ENCODE peak calls at places on chromosome 17, in ten cellular contexts. K is esophagus squamous epithelium; S is naive thymus-derived CD4-positive, alpha-beta T cell; V is fibroblast of lung; B is Peyer's patch; C is brain microvascular endothelial cell; M is lung; D is ascending aorta; G is gastrocnemius medialis; P is ovary. U is an unnamed sample.

GRCh38 chr17:35291802-35292201 is 48.9 kb downstream of the SLFN5 start:
- DNase-seq in P (no peak), M (no peak), D (no peak), C (peak; percentile 59), G (no peak), B (no peak), S (no peak), V (peak; percentile 6), K (no peak), U (peak; percentile 54)

GRCh38 chr17:64969046-64969501 is 49.8 kb upstream of the LRRC37A3 start:
- DNase-seq in P (no peak), G (no peak), K (no peak), S (no peak), C (no peak), M (no peak), D (no peak), V (no peak), B (no peak), U (no peak)

GRCh38 chr17:71284032-71284755 is 836.6 kb upstream of the SOX9 start:
- DNase-seq in G (no peak), S (no peak), M (no peak), V (peak; percentile 22), B (no peak), K (no peak), C (no peak), P (no peak), D (no peak), U (no peak)

GRCh38 chr17:39332092-39332491 is 69.3 kb downstream of the FBXL20 start:
- DNase-seq in P (no peak), M (no peak), C (no peak), D (no peak), G (no peak), S (no peak), V (no peak), K (no peak), B (no peak), U (no peak)

GRCh38 chr17:607341-608060 is 107.1 kb downstream of the VPS53 start:
- DNase-seq in D (no peak), G (no peak), V (no peak), K (no peak), C (no peak), P (no peak), S (no peak), B (no peak), M (no peak), U (no peak)

GRCh38 chr17:27630607-27631408 is at the start of gene LGALS9:
- DNase-seq in M (peak; percentile 41), K (no peak), C (peak; percentile 32), B (peak; percentile 76), P (no peak), S (no peak), D (no peak), G (peak; percentile 21), V (peak; percentile 56), U (peak; percentile 8)

GRCh38 chr17:61897548-61898180 is 30.1 kb downstream of the INTS2 start:
- DNase-seq in B (no peak), K (no peak), P (no peak), D (no peak), M (no peak), C (no peak), S (no peak), G (no peak), V (no peak), U (no peak)

GRCh38 chr17:38947189-38947588 is 20.0 kb downstream of the FBXO47 start:
- DNase-seq in B (no peak), D (no peak), P (no peak), S (no peak), G (no peak), V (no peak), K (no peak), C (no peak), M (no peak), U (no peak)

GRCh38 chr17:45001310-45001709 is 33.2 kb upstream of the C1QL1 start:
- DNase-seq in M (no peak), B (no peak), K (no peak), C (no peak), G (no peak), V (no peak), S (no peak), D (no peak), P (no peak), U (no peak)

GRCh38 chr17:37121616-37122015 is 172.9 kb downstream of the AATF start:
- DNase-seq in C (no peak), M (no peak), V (no peak), P (no peak), K (no peak), S (no peak), G (no peak), D (no peak), B (no peak), U (no peak)

GRCh38 chr17:27268394-27269085 is 25.4 kb upstream of the WSB1 start:
- DNase-seq in M (no peak), K (no peak), G (no peak), V (no peak), P (no peak), C (no peak), S (no peak), B (no peak), D (no peak), U (no peak)

GRCh38 chr17:18105027-18105426 is 3.5 kb upstream of the MYO15A start:
- DNase-seq in P (no peak), M (no peak), D (no peak), S (no peak), B (no peak), K (no peak), G (no peak), V (no peak), C (no peak), U (no peak)

GRCh38 chr17:4340914-4341615 is 25.4 kb downstream of the UBE2G1 start:
- DNase-seq in S (no peak), C (no peak), V (peak; percentile 35), B (no peak), P (no peak), K (no peak), M (no peak), G (no peak), D (no peak), U (peak; percentile 17)

GRCh38 chr17:42155614-42156045 is 841 bp upstream of the RAB5C start:
- DNase-seq in M (no peak), P (no peak), V (no peak), S (no peak), C (no peak), D (no peak), B (no peak), G (no peak), K (no peak), U (no peak)

DNA sequence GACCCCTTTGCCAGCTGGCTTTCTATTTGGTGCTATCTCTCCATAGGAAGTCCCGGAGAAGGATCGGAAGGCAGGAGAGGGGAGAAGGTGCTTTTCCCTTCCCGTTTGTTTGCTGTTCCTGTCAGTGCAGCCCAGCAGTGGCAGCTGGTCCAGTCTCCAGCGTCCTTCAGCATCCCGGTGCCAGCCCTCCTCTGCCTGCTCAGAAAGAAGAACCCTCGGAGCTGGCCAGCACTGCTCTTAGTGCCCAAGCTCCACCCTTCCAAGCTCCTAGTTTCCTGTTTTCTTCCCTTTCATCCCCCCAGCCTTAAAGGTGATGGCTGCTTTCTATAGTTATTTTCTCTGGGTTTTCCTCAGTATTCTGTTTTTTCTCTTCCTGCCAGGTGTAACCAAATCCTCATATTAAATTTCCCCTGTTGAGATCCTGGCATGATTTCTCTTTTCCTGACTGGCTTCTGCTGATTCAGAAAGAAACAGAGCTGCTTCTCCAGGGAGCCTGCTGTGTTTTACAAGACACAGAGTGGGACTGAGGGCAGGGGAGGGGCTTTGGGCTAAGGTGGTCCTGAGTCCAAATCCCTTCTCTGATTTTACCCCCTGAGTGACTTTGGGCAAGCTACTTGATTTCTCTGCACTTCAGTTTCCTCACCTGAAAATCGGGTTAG is 186.8 kb downstream of the COPRS start:
- DNase-seq in B (no peak), C (no peak), M (no peak), S (no peak), G (no peak), K (no peak), V (no peak), P (no peak), D (no peak), U (no peak)
- H3K27me3 ChIP-seq in B (no peaks in the 10 kb centered on the region), C (no peaks in the 10 kb centered on the region), M (no peaks in the 10 kb centered on the region), S (no peaks in the 10 kb centered on the region), G (peaks cover 8% of the 10 kb centered on the region), K (peaks cover 12% of the 10 kb centered on the region), V (no peaks in the 10 kb centered on the region), P (no peaks in the 10 kb centered on the region), D (peaks cover 4% of the 10 kb centered on the region), U (no peaks in the 10 kb centered on the region)

DNA sequence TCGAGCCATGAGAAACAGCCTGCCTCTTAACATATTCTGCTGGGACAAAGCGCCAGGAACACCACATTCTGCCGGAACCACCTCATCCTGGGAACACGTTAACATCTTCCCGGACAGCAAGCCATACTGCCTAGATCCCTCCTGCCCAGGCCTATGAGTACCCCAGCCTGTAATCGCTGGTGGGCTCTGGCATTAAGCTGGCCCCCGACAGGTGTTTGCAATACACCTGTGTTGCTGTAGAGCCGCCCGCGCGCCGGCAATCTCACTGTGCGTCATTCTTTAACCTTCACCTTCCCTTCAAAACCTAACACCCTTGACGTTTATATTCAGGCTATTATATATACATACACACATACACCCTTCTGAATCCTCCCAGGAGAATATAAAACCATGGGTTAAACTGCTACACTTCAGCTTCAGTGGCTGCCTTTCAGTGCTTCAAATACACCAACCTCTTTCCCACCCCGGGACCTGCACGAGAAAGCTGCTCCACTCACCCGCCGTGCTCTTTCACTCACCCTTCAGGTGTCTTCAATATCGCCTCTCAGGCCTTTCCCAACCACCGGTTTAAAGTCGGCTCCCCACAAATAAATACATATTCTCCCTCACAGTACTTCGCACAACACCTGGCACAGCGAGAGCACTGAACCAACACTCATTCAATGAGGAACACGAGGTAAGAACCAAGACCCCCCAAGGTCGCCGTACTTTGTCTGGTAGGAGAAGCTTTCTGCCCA is 1.0 kb upstream of the ENDOV start:
- DNase-seq in C (no peak), K (no peak), V (no peak), M (no peak), B (no peak), S (no peak), P (no peak), G (no peak), D (no peak), U (no peak)
- H3K27me3 ChIP-seq in C (no peaks in the 10 kb centered on the region), K (no peaks in the 10 kb centered on the region), V (no peaks in the 10 kb centered on the region), M (no peaks in the 10 kb centered on the region), B (no peaks in the 10 kb centered on the region), S (no peaks in the 10 kb centered on the region), P (no peaks in the 10 kb centered on the region), G (no peaks in the 10 kb centered on the region), D (no peaks in the 10 kb centered on the region), U (no peaks in the 10 kb centered on the region)

DNA sequence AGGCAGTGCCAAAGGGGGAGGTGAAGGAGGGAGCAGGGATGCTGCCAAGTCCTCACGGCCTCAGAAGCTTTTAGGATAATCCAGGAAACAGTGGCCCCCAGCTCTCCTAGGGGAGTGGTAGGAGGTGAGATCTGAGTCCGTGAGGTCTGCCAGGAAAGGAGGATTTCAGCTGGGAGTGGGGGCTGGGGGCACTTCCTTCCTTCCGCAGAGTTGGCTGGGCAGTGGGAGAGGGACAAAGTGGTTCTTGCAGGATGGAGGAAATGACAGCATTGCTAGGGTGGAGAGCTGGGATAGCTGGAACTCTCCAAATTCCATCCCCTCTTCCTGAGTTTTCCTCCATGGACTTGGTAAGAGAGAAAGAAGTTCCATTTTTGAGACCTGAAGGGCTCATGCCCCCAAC is 4.8 kb upstream of the SP6 start:
- DNase-seq in V (no peak), C (no peak), B (no peak), G (no peak), S (no peak), D (no peak), M (no peak), K (no peak), P (no peak), U (no peak)
- H3K27me3 ChIP-seq in V (peaks cover 46% of the 10 kb centered on the region), C (peaks cover 37% of the 10 kb centered on the region), B (no peaks in the 10 kb centered on the region), G (peaks cover 66% of the 10 kb centered on the region), S (peaks cover 6% of the 10 kb centered on the region), D (peaks cover 41% of the 10 kb centered on the region), M (no peaks in the 10 kb centered on the region), K (peaks cover 95% of the 10 kb centered on the region), P (no peaks in the 10 kb centered on the region), U (peaks cover 23% of the 10 kb centered on the region)

GRCh38 chr17:58250344-58251011 is 12.1 kb downstream of the LPO start:
- DNase-seq in S (no peak), D (no peak), V (no peak), K (no peak), G (no peak), C (no peak), B (no peak), M (no peak), P (no peak), U (no peak)
- H3K27me3 ChIP-seq in S (no peaks in the 10 kb centered on the region), D (peaks cover 4% of the 10 kb centered on the region), V (peaks cover 20% of the 10 kb centered on the region), K (peaks cover 82% of the 10 kb centered on the region), G (peaks cover 14% of the 10 kb centered on the region), C (peaks cover 4% of the 10 kb centered on the region), B (no peaks in the 10 kb centered on the region), M (no peaks in the 10 kb centered on the region), P (no peaks in the 10 kb centered on the region), U (peaks cover 22% of the 10 kb centered on the region)